ENCODE peak calls at places on chromosomes 2 and 18, in four cellular contexts. N is sciatic nerve; D is GM23248; K is stimulated activated CD4-positive, alpha-beta T cell treated with anti-CD3 and anti-CD28 coated beads, Interleukin-1b, Interleukin-23, amount 100 ng/mL, for 24 hours. A is an unnamed sample.

GRCh38 chr18:74897971-74898657 is 300.4 kb downstream of the ZNF407 start:
- DNase-seq in D (peak; percentile 84), N (no peak), K (no peak), A (no peak)

GRCh38 chr2:69309336-69310048 is 77.5 kb downstream of the GFPT1 start:
- DNase-seq in D (peak; percentile 84), K (no peak), N (no peak), A (no peak)

GRCh38 chr2:195642677-195643063 is 14.4 kb upstream of the SLC39A10 start:
- DNase-seq in D (no peak), N (no peak), K (no peak), A (no peak)

GRCh38 chr2:113181491-113182051 is 7.8 kb downstream of the PSD4 start:
- DNase-seq in K (no peak), D (no peak), N (no peak), A (no peak)

GRCh38 chr2:191927319-191927867 is 80.5 kb upstream of the CAVIN2 start:
- DNase-seq in K (no peak), N (peak; percentile 65), D (peak; percentile 82), A (no peak)

GRCh38 chr2:19488009-19488691 is 129.7 kb upstream of the OSR1 start:
- DNase-seq in K (no peak), D (peak; percentile 86), N (no peak), A (no peak)

GRCh38 chr2:44715671-44716077 is 225.8 kb upstream of the SIX3 start:
- DNase-seq in K (no peak), D (peak; percentile 82), N (no peak), A (no peak)

GRCh38 chr18:47095810-47096209 is 54.5 kb downstream of the HDHD2 start:
- DNase-seq in N (no peak), D (no peak), K (no peak), A (no peak)

GRCh38 chr18:46894124-46894523 is 23.2 kb downstream of the PIAS2 start:
- DNase-seq in D (no peak), K (no peak), N (no peak), A (no peak)

GRCh38 chr2:16138811-16139662 is 198.7 kb downstream of the MYCN start:
- DNase-seq in N (no peak), D (no peak), K (no peak), A (no peak)

GRCh38 chr2:241126201-241126611 is 23.1 kb downstream of the PASK start:
- DNase-seq in K (no peak), D (no peak), N (peak; percentile 37), A (no peak)

GRCh38 chr18:30675493-30675892 is 367.0 kb downstream of the DSC3 start:
- DNase-seq in N (no peak), K (no peak), D (no peak), A (no peak)

GRCh38 chr2:74188018-74188601 is 9.4 kb upstream of the MOB1A start:
- DNase-seq in N (no peak), D (peak; percentile 83), K (no peak), A (no peak)

GRCh38 chr2:40240067-40240466 is 211.8 kb downstream of the SLC8A1 start:
- DNase-seq in K (no peak), D (peak; percentile 97), N (peak; percentile 84), A (no peak)

GRCh38 chr18:11005528-11005927 is 143.8 kb downstream of the PIEZO2 start:
- DNase-seq in K (no peak), D (peak; percentile 29), N (no peak), A (no peak)

GRCh38 chr2:25411281-25411680 is 69.6 kb upstream of the DNMT3A start:
- DNase-seq in K (no peak), D (no peak), N (no peak), A (no peak)

GRCh38 chr18:59893971-59894370 is 5.8 kb upstream of the PMAIP1 start:
- DNase-seq in N (no peak), K (no peak), D (no peak), A (no peak)

GRCh38 chr18:9790261-9790660 is 82.2 kb downstream of the RAB31 start:
- DNase-seq in K (no peak), N (no peak), D (no peak), A (no peak)

GRCh38 chr2:180630756-180631155 is 349.6 kb upstream of the UBE2E3 start:
- DNase-seq in K (no peak), N (no peak), D (no peak), A (no peak)

GRCh38 chr2:199261221-199261620 is 196.5 kb downstream of the SATB2 start:
- DNase-seq in K (no peak), N (no peak), D (peak; percentile 71), A (no peak)

GRCh38 chr18:51070545-51070944 is 40.5 kb downstream of the SMAD4 start:
- DNase-seq in D (peak; percentile 87), K (no peak), N (no peak), A (no peak)

GRCh38 chr2:99488587-99488998 is 1.2 kb downstream of the REV1 start:
- DNase-seq in D (peak; percentile 55), K (no peak), N (no peak), A (peak; percentile 14)

GRCh38 chr2:234279646-234280045 is 217.2 kb downstream of the ARL4C start:
- DNase-seq in K (no peak), D (no peak), N (no peak), A (no peak)

GRCh38 chr2:3111267-3111666 is 266.4 kb downstream of the EIPR1 start:
- DNase-seq in N (no peak), K (no peak), D (no peak), A (no peak)

GRCh38 chr2:105521176-105521575 is 122.3 kb upstream of the FHL2 start:
- DNase-seq in K (no peak), D (peak; percentile 41), N (no peak), A (no peak)

GRCh38 chr2:234686088-234686890 is 189.4 kb upstream of the ARL4C start:
- DNase-seq in K (no peak), N (no peak), D (peak; percentile 17), A (no peak)

GRCh38 chr2:193966590-193966989 is 1690.4 kb upstream of the SLC39A10 start:
- DNase-seq in N (no peak), D (peak; percentile 86), K (no peak), A (no peak)

GRCh38 chr2:229900012-229900411 is 21.8 kb downstream of the TRIP12 start:
- DNase-seq in D (no peak), N (no peak), K (no peak), A (no peak)

GRCh38 chr2:20702563-20702962 is 35.6 kb downstream of the GDF7 start:
- DNase-seq in N (no peak), D (no peak), K (no peak), A (no peak)

GRCh38 chr2:79040967-79041582 is 15.6 kb downstream of the REG3G start:
- DNase-seq in K (no peak), D (peak; percentile 1), N (no peak), A (no peak)

GRCh38 chr2:188659656-188660406 is 314.3 kb upstream of the COL3A1 start:
- DNase-seq in N (no peak), D (peak; percentile 79), K (no peak), A (no peak)

GRCh38 chr2:105568323-105568610 is 169.4 kb upstream of the FHL2 start:
- DNase-seq in K (no peak), N (no peak), D (no peak), A (no peak)

GRCh38 chr2:152189622-152190495 is 14.3 kb upstream of the STAM2 start:
- DNase-seq in D (peak; percentile 83), N (no peak), K (no peak), A (no peak)

GRCh38 chr2:123468071-123468470 is 557.0 kb upstream of the CNTNAP5 start:
- DNase-seq in D (no peak), N (no peak), K (no peak), A (no peak)

GRCh38 chr2:29694741-29695140 is 226.6 kb downstream of the ALK start:
- DNase-seq in D (no peak), K (no peak), N (no peak), A (no peak)

GRCh38 chr18:56641714-56642331 is 3.4 kb upstream of the TXNL1 start:
- DNase-seq in K (no peak), D (peak; percentile 34), N (no peak), A (no peak)

GRCh38 chr18:32289480-32290075 is 99.7 kb downstream of the MEP1B start:
- DNase-seq in K (peak; percentile 10), D (peak; percentile 75), N (no peak), A (peak; percentile 4)

GRCh38 chr2:142180820-142181533 is 50.2 kb upstream of the LRP1B start:
- DNase-seq in D (peak; percentile 70), N (no peak), K (no peak), A (no peak)

A was measured in NCI-H187.